ENCODE peak calls at places on chromosomes 4 and X, in eight cellular contexts. Y is K562, W is stomach, N is pancreas, B is suprapubic skin, F is colonic mucosa, H is left lung, E is heart left ventricle. P is an unnamed sample.

GRCh38 chrX:55867254-55867653 is 149.7 kb downstream of the RRAGB start:
- DNase-seq in Y (no peak), W (no peak), N (no peak), B (no peak), F (no peak), H (no peak), E (no peak), P (no peak)

GRCh38 chrX:139192386-139192961 is 338.1 kb upstream of the F9 start:
- DNase-seq in Y (no peak), W (no peak), N (no peak), B (no peak), F (no peak), H (no peak), E (no peak), P (no peak)

GRCh38 chr4:54281060-54281781 is 52.1 kb downstream of the PDGFRA start:
- DNase-seq in Y (no peak), W (peak; percentile 92), N (peak; percentile 79), B (peak; percentile 83), F (peak; percentile 30), H (peak; percentile 65), E (peak; percentile 90), P (no peak)

GRCh38 chrX:135000516-135000915 is 9.7 kb downstream of the SMIM10 start:
- DNase-seq in Y (no peak), W (no peak), N (no peak), B (no peak), F (no peak), H (no peak), E (no peak), P (no peak)

GRCh38 chr4:140617494-140618060 is 48.8 kb upstream of the UCP1 start:
- DNase-seq in Y (no peak), W (peak; percentile 59), N (no peak), B (no peak), F (no peak), H (no peak), E (no peak), P (no peak)

GRCh38 chr4:164937576-164938270 is 39.7 kb downstream of the TRIM61 start:
- DNase-seq in Y (no peak), W (no peak), N (no peak), B (no peak), F (no peak), H (no peak), E (no peak), P (peak; percentile 11)

GRCh38 chr4:176271749-176272148 is 2.7 kb upstream of the ASB5 start:
- DNase-seq in Y (no peak), W (no peak), N (no peak), B (no peak), F (no peak), H (no peak), E (no peak), P (no peak)

GRCh38 chr4:141458501-141458900 is 177.9 kb upstream of the IL15 start:
- DNase-seq in Y (no peak), W (no peak), N (no peak), B (no peak), F (no peak), H (no peak), E (no peak), P (no peak)

GRCh38 chrX:83508006-83508405 is at the start of gene POU3F4:
- DNase-seq in Y (no peak), W (no peak), N (peak; percentile 43), B (no peak), F (no peak), H (no peak), E (no peak), P (peak; percentile 82)

GRCh38 chr4:8732681-8733243 is 138.9 kb downstream of the HMX1 start:
- DNase-seq in Y (no peak), W (peak; percentile 18), N (no peak), B (peak; percentile 58), F (no peak), H (peak; percentile 21), E (no peak), P (no peak)

GRCh38 chr4:19689511-19689910 is 562.2 kb upstream of the SLIT2 start:
- DNase-seq in Y (no peak), W (no peak), N (no peak), B (no peak), F (no peak), H (no peak), E (no peak), P (no peak)

GRCh38 chr4:102869569-102870227 is 906 bp downstream of the CISD2 start:
- DNase-seq in Y (peak; percentile 67), W (no peak), N (no peak), B (no peak), F (peak; percentile 29), H (no peak), E (no peak), P (no peak)

DNA sequence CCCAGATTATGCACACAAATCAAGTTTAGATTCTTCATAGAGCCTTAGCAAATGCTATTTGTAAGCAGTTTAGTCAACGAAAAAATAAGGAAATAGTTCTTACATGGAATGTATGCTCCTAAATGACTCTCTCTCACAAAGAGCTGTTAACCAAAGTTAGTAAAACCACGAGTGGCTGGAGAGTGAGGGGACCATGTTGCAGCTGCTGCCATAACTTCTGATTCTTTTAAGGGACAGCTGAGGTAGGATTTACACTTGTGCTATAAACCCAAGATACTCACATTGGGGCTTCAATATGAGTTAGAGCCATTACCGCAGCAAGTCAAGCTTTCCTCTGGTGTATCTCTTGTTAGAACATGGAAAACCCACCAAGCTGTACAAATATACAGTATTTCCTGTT is 2.7 kb downstream of the DOCK11 start:
- DNase-seq in Y (no peak), W (no peak), N (no peak), B (no peak), F (no peak), H (no peak), E (no peak), P (no peak)
- H3K4me1 ChIP-seq in Y (peaks cover 27% of the 10 kb centered on the region), W (peaks cover 8% of the 10 kb centered on the region), N (no peaks in the 10 kb centered on the region), B (no peaks in the 10 kb centered on the region), F (no peaks in the 10 kb centered on the region), H (no peaks in the 10 kb centered on the region), E (peaks cover 10% of the 10 kb centered on the region), P (peaks cover 13% of the 10 kb centered on the region)

DNA sequence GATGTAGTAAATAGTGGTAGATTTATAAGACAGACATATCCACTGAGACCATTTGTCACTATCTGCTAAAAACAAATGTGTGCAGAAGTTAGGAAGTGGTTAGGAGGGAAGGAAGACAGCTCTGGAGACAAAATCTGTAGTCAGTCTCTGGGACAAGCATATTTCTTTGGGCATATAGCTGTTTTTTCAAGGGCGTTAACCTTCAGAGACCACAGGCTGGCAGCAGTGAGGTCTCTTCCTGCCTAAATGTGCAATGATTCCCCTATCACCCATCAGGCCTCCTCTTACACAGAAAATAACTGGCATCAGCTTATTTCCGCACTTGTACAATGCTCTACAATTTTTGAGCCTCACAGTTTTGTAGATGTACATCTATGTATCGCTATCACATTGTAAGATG is 6.5 kb downstream of the TMEM150C start:
- DNase-seq in Y (no peak), W (no peak), N (no peak), B (no peak), F (no peak), H (no peak), E (no peak), P (no peak)
- TF ChIP-seq CTCF in Y (no peak), W (no peak), N (no peak), B (no peak), F (no peak), H (no peak), E (no peak), P (peak; percentile 13)

GRCh38 chr4:77881460-77882295 is 19.0 kb downstream of the MRPL1 start:
- DNase-seq in Y (no peak), W (no peak), N (no peak), B (no peak), F (peak; percentile 35), H (no peak), E (no peak), P (no peak)

GRCh38 chr4:77877771-77878170 is 15.1 kb downstream of the MRPL1 start:
- DNase-seq in Y (no peak), W (no peak), N (no peak), B (no peak), F (no peak), H (no peak), E (no peak), P (no peak)

GRCh38 chr4:77878176-77878575 is 15.5 kb downstream of the MRPL1 start:
- DNase-seq in Y (no peak), W (no peak), N (no peak), B (no peak), F (no peak), H (no peak), E (no peak), P (no peak)

GRCh38 chr4:77877167-77877566 is 14.5 kb downstream of the MRPL1 start:
- DNase-seq in Y (no peak), W (no peak), N (no peak), B (no peak), F (no peak), H (no peak), E (no peak), P (no peak)

GRCh38 chr4:77880784-77881183 is 18.2 kb downstream of the MRPL1 start:
- DNase-seq in Y (no peak), W (no peak), N (no peak), B (no peak), F (no peak), H (no peak), E (no peak), P (no peak)
- H3K36me3 ChIP-seq in Y (peaks cover 51% of the 10 kb centered on the region), W (peaks cover 57% of the 10 kb centered on the region), N (no peaks in the 10 kb centered on the region), B (peaks cover 26% of the 10 kb centered on the region), F (no peaks in the 10 kb centered on the region), H (no peaks in the 10 kb centered on the region), E (peaks cover 11% of the 10 kb centered on the region), P (peaks cover 3% of the 10 kb centered on the region)

GRCh38 chr4:77072195-77072753 is 3.5 kb downstream of the CCNI start:
- DNase-seq in Y (no peak), W (peak; percentile 39), N (no peak), B (no peak), F (no peak), H (no peak), E (no peak), P (no peak)
- H3K4me1 ChIP-seq in Y (peaks cover 3% of the 10 kb centered on the region), W (peaks cover 16% of the 10 kb centered on the region), N (peaks cover 20% of the 10 kb centered on the region), B (peaks cover 50% of the 10 kb centered on the region), F (peaks cover 16% of the 10 kb centered on the region), H (peaks cover 13% of the 10 kb centered on the region), E (peaks cover 48% of the 10 kb centered on the region), P (peaks cover 24% of the 10 kb centered on the region)

GRCh38 chrX:51395474-51395806 is 62.8 kb downstream of the NUDT10 start:
- DNase-seq in Y (no peak), W (no peak), N (no peak), B (no peak), F (no peak), H (no peak), E (no peak), P (no peak)

GRCh38 chrX:51395807-51396728 is 63.4 kb downstream of the NUDT10 start:
- DNase-seq in Y (peak; percentile 16), W (no peak), N (peak; percentile 56), B (no peak), F (no peak), H (peak; percentile 35), E (peak; percentile 24), P (peak; percentile 56)
- TF ChIP-seq CTCF in Y (no peak), W (peak; percentile 6), N (no peak), B (no peak), F (no peak), H (no peak), E (no peak), P (peak; percentile 7)